ENCODE peak calls at places on chromosomes 13 and 19, in six cellular contexts. O, H, Y, P, C and I are unnamed samples.

GRCh38 chr13:48741377-48741776 is 87.6 kb downstream of the CYSLTR2 start:
- DNase-seq in O (no peak), H (no peak), Y (no peak), P (no peak), C (no peak), I (no peak)

GRCh38 chr19:13334801-13335481 is 171.3 kb downstream of the CACNA1A start:
- DNase-seq in O (no peak), H (no peak), Y (no peak), P (no peak), C (no peak), I (no peak)

GRCh38 chr13:32150239-32150638 is 118.7 kb downstream of the FRY start:
- DNase-seq in O (no peak), H (no peak), Y (no peak), P (no peak), C (no peak), I (no peak)

GRCh38 chr19:47848871-47849473 is 10.1 kb upstream of the TPRX2 start:
- DNase-seq in O (no peak), H (peak; percentile 16), Y (no peak), P (no peak), C (peak; percentile 10), I (no peak)

GRCh38 chr13:36875431-36875830 is 44.6 kb downstream of the SMAD9 start:
- DNase-seq in O (no peak), H (no peak), Y (no peak), P (no peak), C (no peak), I (no peak)

GRCh38 chr19:35476149-35476548 is 14.1 kb downstream of the KRTDAP start:
- DNase-seq in O (no peak), H (no peak), Y (no peak), P (no peak), C (no peak), I (no peak)

GRCh38 chr13:39777527-39778061 is 122.1 kb downstream of the COG6 start:
- DNase-seq in O (no peak), H (peak; percentile 29), Y (no peak), P (peak; percentile 10), C (no peak), I (peak; percentile 25)

GRCh38 chr19:12985049-12985776 is 10.1 kb upstream of the NFIX start:
- DNase-seq in O (no peak), H (no peak), Y (peak; percentile 85), P (no peak), C (no peak), I (peak; percentile 95)

GRCh38 chr19:45103625-45104319 is 10.8 kb downstream of the PPP1R37 start:
- DNase-seq in O (no peak), H (no peak), Y (no peak), P (no peak), C (no peak), I (no peak)

GRCh38 chr13:80171096-80171495 is 169.8 kb downstream of the SPRY2 start:
- DNase-seq in O (no peak), H (no peak), Y (no peak), P (no peak), C (no peak), I (no peak)

GRCh38 chr19:5870986-5871394 is 650 bp upstream of the FUT5 start:
- DNase-seq in O (no peak), H (no peak), Y (no peak), P (no peak), C (no peak), I (no peak)

GRCh38 chr19:8129061-8129460 is 20.3 kb downstream of the FBN3 start:
- DNase-seq in O (no peak), H (no peak), Y (no peak), P (no peak), C (no peak), I (no peak)

GRCh38 chr19:7748756-7749155 is 1.4 kb upstream of the CD209 start:
- DNase-seq in O (no peak), H (no peak), Y (no peak), P (no peak), C (no peak), I (no peak)

GRCh38 chr19:46787331-46788100 is 878 bp downstream of the SLC1A5 start:
- DNase-seq in O (no peak), H (peak; percentile 26), Y (no peak), P (peak; percentile 24), C (peak; percentile 44), I (no peak)